ENCODE peak calls at places on chromosome 18, in ten cellular contexts. One of them, this sample, is unnamed. For H3K36me3, the result is how much of the 10 kb centered on the place peaks cover.

GRCh38 chr18:33495278-33495677 is 54.8 kb upstream of the CCDC178 start:
- DNase-seq in GM12878: peak
- DNase-seq in breast epithelium: no peak
- DNase-seq in endothelial cell of umbilical vein: peak
- DNase-seq in HCT116: no peak
- DNase-seq in HepG2: peak
- DNase-seq in transverse colon: no peak
- DNase-seq in suprapubic skin: no peak
- DNase-seq in H1: no peak
- DNase-seq in GM23338: peak
- DNase-seq in this sample: no peak

GRCh38 chr18:28114472-28114871 is 62.5 kb downstream of the CDH2 start:
- DNase-seq in GM12878: no peak
- DNase-seq in breast epithelium: no peak
- DNase-seq in endothelial cell of umbilical vein: peak
- DNase-seq in HCT116: no peak
- DNase-seq in HepG2: no peak
- DNase-seq in transverse colon: no peak
- DNase-seq in suprapubic skin: no peak
- DNase-seq in H1: no peak
- DNase-seq in GM23338: no peak
- DNase-seq in this sample: no peak

GRCh38 chr18:42159146-42159545 is 204.1 kb downstream of the PIK3C3 start:
- DNase-seq in GM12878: no peak
- DNase-seq in breast epithelium: no peak
- DNase-seq in endothelial cell of umbilical vein: no peak
- DNase-seq in HCT116: no peak
- DNase-seq in HepG2: peak
- DNase-seq in transverse colon: no peak
- DNase-seq in suprapubic skin: no peak
- DNase-seq in H1: no peak
- DNase-seq in GM23338: no peak
- DNase-seq in this sample: no peak

GRCh38 chr18:40121001-40121400 is 1834.0 kb upstream of the PIK3C3 start:
- DNase-seq in GM12878: no peak
- DNase-seq in breast epithelium: no peak
- DNase-seq in endothelial cell of umbilical vein: no peak
- DNase-seq in HCT116: no peak
- DNase-seq in HepG2: no peak
- DNase-seq in transverse colon: no peak
- DNase-seq in suprapubic skin: no peak
- DNase-seq in H1: no peak
- DNase-seq in GM23338: no peak
- DNase-seq in this sample: no peak

GRCh38 chr18:31426021-31426420 is 21.5 kb upstream of the DSG3 start:
- DNase-seq in GM12878: no peak
- DNase-seq in breast epithelium: no peak
- DNase-seq in endothelial cell of umbilical vein: no peak
- DNase-seq in HCT116: no peak
- DNase-seq in HepG2: no peak
- DNase-seq in transverse colon: no peak
- DNase-seq in suprapubic skin: no peak
- DNase-seq in H1: no peak
- DNase-seq in GM23338: no peak
- DNase-seq in this sample: no peak

GRCh38 chr18:37582306-37582705 is 16.7 kb upstream of the CELF4 start:
- DNase-seq in GM12878: no peak
- DNase-seq in breast epithelium: no peak
- DNase-seq in endothelial cell of umbilical vein: no peak
- DNase-seq in HCT116: no peak
- DNase-seq in HepG2: no peak
- DNase-seq in transverse colon: no peak
- DNase-seq in suprapubic skin: no peak
- DNase-seq in H1: no peak
- DNase-seq in GM23338: no peak
- DNase-seq in this sample: no peak

GRCh38 chr18:78169487-78169886 is 810.1 kb upstream of the SALL3 start:
- DNase-seq in GM12878: no peak
- DNase-seq in breast epithelium: no peak
- DNase-seq in endothelial cell of umbilical vein: no peak
- DNase-seq in HCT116: no peak
- DNase-seq in HepG2: no peak
- DNase-seq in transverse colon: no peak
- DNase-seq in suprapubic skin: no peak
- DNase-seq in H1: no peak
- DNase-seq in GM23338: no peak
- DNase-seq in this sample: no peak

GRCh38 chr18:11852048-11852341 is 782 bp downstream of the CHMP1B start:
- DNase-seq in GM12878: no peak
- DNase-seq in breast epithelium: no peak
- DNase-seq in endothelial cell of umbilical vein: no peak
- DNase-seq in HCT116: no peak
- DNase-seq in HepG2: no peak
- DNase-seq in transverse colon: no peak
- DNase-seq in suprapubic skin: no peak
- DNase-seq in H1: no peak
- DNase-seq in GM23338: no peak
- DNase-seq in this sample: no peak

GRCh38 chr18:22731398-22731797 is 201.7 kb upstream of the RBBP8 start:
- DNase-seq in GM12878: no peak
- DNase-seq in breast epithelium: no peak
- DNase-seq in endothelial cell of umbilical vein: peak
- DNase-seq in HCT116: no peak
- DNase-seq in HepG2: no peak
- DNase-seq in transverse colon: no peak
- DNase-seq in suprapubic skin: no peak
- DNase-seq in H1: no peak
- DNase-seq in GM23338: no peak
- DNase-seq in this sample: no peak

GRCh38 chr18:577606-578005 is 2.6 kb upstream of the CETN1 start:
- DNase-seq in GM12878: no peak
- DNase-seq in breast epithelium: no peak
- DNase-seq in endothelial cell of umbilical vein: no peak
- DNase-seq in HCT116: no peak
- DNase-seq in HepG2: peak
- DNase-seq in transverse colon: no peak
- DNase-seq in suprapubic skin: no peak
- DNase-seq in H1: no peak
- DNase-seq in GM23338: peak
- DNase-seq in this sample: no peak

GRCh38 chr18:69401475-69402218 is 959 bp downstream of the DOK6 start:
- DNase-seq in GM12878: no peak
- DNase-seq in breast epithelium: no peak
- DNase-seq in endothelial cell of umbilical vein: peak
- DNase-seq in HCT116: no peak
- DNase-seq in HepG2: no peak
- DNase-seq in transverse colon: no peak
- DNase-seq in suprapubic skin: no peak
- DNase-seq in H1: peak
- DNase-seq in GM23338: peak
- DNase-seq in this sample: no peak

GRCh38 chr18:48921305-48922202 is 29.2 kb downstream of the SMAD7 start:
- DNase-seq in GM12878: no peak
- DNase-seq in breast epithelium: no peak
- DNase-seq in endothelial cell of umbilical vein: no peak
- DNase-seq in HCT116: no peak
- DNase-seq in HepG2: no peak
- DNase-seq in transverse colon: no peak
- DNase-seq in suprapubic skin: no peak
- DNase-seq in H1: no peak
- DNase-seq in GM23338: no peak
- DNase-seq in this sample: no peak

GRCh38 chr18:60122339-60122738 is 222.5 kb downstream of the PMAIP1 start:
- DNase-seq in GM12878: no peak
- DNase-seq in breast epithelium: no peak
- DNase-seq in endothelial cell of umbilical vein: no peak
- DNase-seq in HCT116: no peak
- DNase-seq in HepG2: no peak
- DNase-seq in transverse colon: no peak
- DNase-seq in suprapubic skin: no peak
- DNase-seq in H1: no peak
- DNase-seq in GM23338: no peak
- DNase-seq in this sample: no peak

GRCh38 chr18:61496374-61496773 is 163.1 kb downstream of the CDH20 start:
- DNase-seq in GM12878: no peak
- DNase-seq in breast epithelium: no peak
- DNase-seq in endothelial cell of umbilical vein: no peak
- DNase-seq in HCT116: no peak
- DNase-seq in HepG2: no peak
- DNase-seq in transverse colon: no peak
- DNase-seq in suprapubic skin: no peak
- DNase-seq in H1: no peak
- DNase-seq in GM23338: peak
- DNase-seq in this sample: no peak

GRCh38 chr18:8288447-8289213 is 320.6 kb upstream of the RAB12 start:
- DNase-seq in GM12878: no peak
- DNase-seq in breast epithelium: no peak
- DNase-seq in endothelial cell of umbilical vein: no peak
- DNase-seq in HCT116: no peak
- DNase-seq in HepG2: no peak
- DNase-seq in transverse colon: no peak
- DNase-seq in suprapubic skin: no peak
- DNase-seq in H1: no peak
- DNase-seq in GM23338: no peak
- DNase-seq in this sample: no peak
- TF ChIP-seq POLR2AphosphoS5 in GM12878: no peak
- TF ChIP-seq POLR2AphosphoS5 in breast epithelium: no peak
- TF ChIP-seq POLR2AphosphoS5 in endothelial cell of umbilical vein: no peak
- TF ChIP-seq POLR2AphosphoS5 in HCT116: no peak
- TF ChIP-seq POLR2AphosphoS5 in HepG2: no peak
- TF ChIP-seq POLR2AphosphoS5 in transverse colon: no peak
- TF ChIP-seq POLR2AphosphoS5 in suprapubic skin: no peak
- TF ChIP-seq POLR2AphosphoS5 in H1: no peak
- TF ChIP-seq POLR2AphosphoS5 in GM23338: no peak
- TF ChIP-seq POLR2AphosphoS5 in this sample: no peak

DNA sequence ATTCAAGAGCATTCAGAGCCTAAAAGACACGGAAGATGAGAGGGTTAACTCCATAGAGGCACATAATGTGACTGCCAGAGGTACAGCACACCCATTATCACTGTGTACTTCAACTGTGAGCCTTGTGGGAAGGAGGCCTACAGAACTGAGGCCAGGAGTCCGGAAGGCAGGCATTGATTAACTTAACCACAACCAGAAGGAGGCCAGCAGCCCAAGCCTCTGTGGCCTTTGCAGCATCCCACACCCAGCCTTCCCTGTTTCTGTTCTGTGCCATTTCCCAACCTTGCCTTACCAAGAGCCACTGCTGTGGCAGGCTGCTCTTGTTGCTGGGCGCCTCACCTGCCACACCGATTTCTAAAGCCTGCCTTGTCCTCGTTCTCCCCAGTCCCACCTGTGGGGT is 27.2 kb downstream of the SIGLEC15 start:
- DNase-seq in GM12878: no peak
- DNase-seq in breast epithelium: no peak
- DNase-seq in endothelial cell of umbilical vein: no peak
- DNase-seq in HCT116: no peak
- DNase-seq in HepG2: no peak
- DNase-seq in transverse colon: no peak
- DNase-seq in suprapubic skin: no peak
- DNase-seq in H1: no peak
- DNase-seq in GM23338: no peak
- DNase-seq in this sample: no peak
- H3K36me3 ChIP-seq in GM12878: under half
- H3K36me3 ChIP-seq in breast epithelium: under half
- H3K36me3 ChIP-seq in endothelial cell of umbilical vein: under half
- H3K36me3 ChIP-seq in HCT116: under half
- H3K36me3 ChIP-seq in HepG2: half or more
- H3K36me3 ChIP-seq in transverse colon: under half
- H3K36me3 ChIP-seq in suprapubic skin: half or more
- H3K36me3 ChIP-seq in H1: under half
- H3K36me3 ChIP-seq in GM23338: under half
- H3K36me3 ChIP-seq in this sample: under half

GRCh38 chr18:76487782-76488181 is 7.3 kb downstream of the ZNF516 start:
- DNase-seq in GM12878: no peak
- DNase-seq in breast epithelium: no peak
- DNase-seq in endothelial cell of umbilical vein: no peak
- DNase-seq in HCT116: no peak
- DNase-seq in HepG2: no peak
- DNase-seq in transverse colon: no peak
- DNase-seq in suprapubic skin: no peak
- DNase-seq in H1: no peak
- DNase-seq in GM23338: peak
- DNase-seq in this sample: no peak
- TF ChIP-seq POLR2AphosphoS5 in GM12878: no peak
- TF ChIP-seq POLR2AphosphoS5 in breast epithelium: no peak
- TF ChIP-seq POLR2AphosphoS5 in endothelial cell of umbilical vein: no peak
- TF ChIP-seq POLR2AphosphoS5 in HCT116: no peak
- TF ChIP-seq POLR2AphosphoS5 in HepG2: no peak
- TF ChIP-seq POLR2AphosphoS5 in transverse colon: no peak
- TF ChIP-seq POLR2AphosphoS5 in suprapubic skin: no peak
- TF ChIP-seq POLR2AphosphoS5 in H1: no peak
- TF ChIP-seq POLR2AphosphoS5 in GM23338: no peak
- TF ChIP-seq POLR2AphosphoS5 in this sample: no peak

GRCh38 chr18:79935098-79935480 is 16.4 kb downstream of the SLC66A2 start:
- DNase-seq in GM12878: no peak
- DNase-seq in breast epithelium: peak
- DNase-seq in endothelial cell of umbilical vein: no peak
- DNase-seq in HCT116: no peak
- DNase-seq in HepG2: no peak
- DNase-seq in transverse colon: peak
- DNase-seq in suprapubic skin: peak
- DNase-seq in H1: no peak
- DNase-seq in GM23338: no peak
- DNase-seq in this sample: no peak

GRCh38 chr18:79936641-79937040 is 14.8 kb downstream of the SLC66A2 start:
- DNase-seq in GM12878: no peak
- DNase-seq in breast epithelium: peak
- DNase-seq in endothelial cell of umbilical vein: no peak
- DNase-seq in HCT116: no peak
- DNase-seq in HepG2: peak
- DNase-seq in transverse colon: peak
- DNase-seq in suprapubic skin: peak
- DNase-seq in H1: no peak
- DNase-seq in GM23338: no peak
- DNase-seq in this sample: no peak

GRCh38 chr18:79935925-79936324 is 15.5 kb downstream of the SLC66A2 start:
- DNase-seq in GM12878: no peak
- DNase-seq in breast epithelium: peak
- DNase-seq in endothelial cell of umbilical vein: no peak
- DNase-seq in HCT116: no peak
- DNase-seq in HepG2: no peak
- DNase-seq in transverse colon: peak
- DNase-seq in suprapubic skin: peak
- DNase-seq in H1: no peak
- DNase-seq in GM23338: no peak
- DNase-seq in this sample: no peak

GRCh38 chr18:79934311-79935097 is 16.9 kb downstream of the SLC66A2 start:
- DNase-seq in GM12878: no peak
- DNase-seq in breast epithelium: peak
- DNase-seq in endothelial cell of umbilical vein: no peak
- DNase-seq in HCT116: no peak
- DNase-seq in HepG2: peak
- DNase-seq in transverse colon: peak
- DNase-seq in suprapubic skin: peak
- DNase-seq in H1: peak
- DNase-seq in GM23338: no peak
- DNase-seq in this sample: no peak

DNA sequence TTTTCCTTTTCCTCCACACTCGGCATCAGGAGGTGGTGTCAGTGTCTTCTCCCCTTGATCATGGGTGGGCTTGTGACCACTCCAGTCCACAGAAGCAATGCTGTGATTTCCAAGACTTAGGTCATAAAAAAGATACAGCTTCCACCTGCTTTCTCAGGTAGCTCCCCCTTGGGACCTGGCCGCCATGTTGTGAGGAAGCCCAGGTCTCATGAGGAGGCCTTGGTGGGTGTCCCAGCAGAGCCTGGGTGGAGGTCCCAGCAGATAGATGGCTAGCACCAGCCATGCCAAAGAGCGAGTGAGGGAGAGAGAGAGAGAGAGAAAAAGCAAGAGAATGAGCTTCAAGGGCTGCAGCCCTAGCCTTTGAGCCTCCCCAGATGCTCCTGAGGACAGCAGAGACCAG is 16.0 kb downstream of the SLC66A2 start:
- DNase-seq in GM12878: no peak
- DNase-seq in breast epithelium: no peak
- DNase-seq in endothelial cell of umbilical vein: no peak
- DNase-seq in HCT116: no peak
- DNase-seq in HepG2: no peak
- DNase-seq in transverse colon: peak
- DNase-seq in suprapubic skin: peak
- DNase-seq in H1: no peak
- DNase-seq in GM23338: no peak
- DNase-seq in this sample: no peak
- H3K36me3 ChIP-seq in GM12878: under half
- H3K36me3 ChIP-seq in breast epithelium: under half
- H3K36me3 ChIP-seq in endothelial cell of umbilical vein: under half
- H3K36me3 ChIP-seq in HCT116: under half
- H3K36me3 ChIP-seq in HepG2: under half
- H3K36me3 ChIP-seq in transverse colon: under half
- H3K36me3 ChIP-seq in suprapubic skin: half or more
- H3K36me3 ChIP-seq in H1: under half
- H3K36me3 ChIP-seq in GM23338: under half
- H3K36me3 ChIP-seq in this sample: under half

This sample was measured in SK-N-MC.